ENCODE peak calls at places on chromosomes 16 and 17, in four cellular contexts. C, I, K and P are unnamed samples. For H3K4me1, the result is how much of the 10 kb centered on the place peaks cover.

GRCh38 chr17:35725917-35726608 is 5.4 kb upstream of the RASL10B start:
- DNase-seq in K (no peak), C (no peak), I (no peak), P (no peak)

GRCh38 chr17:54992797-54993639 is 24.5 kb downstream of the STXBP4 start:
- DNase-seq in K (no peak), I (no peak), C (peak), P (no peak)

GRCh38 chr16:83606486-83607030 is 201.2 kb upstream of the HSBP1 start:
- DNase-seq in C (peak), I (no peak), K (no peak), P (no peak)

GRCh38 chr16:22239131-22239805 is 33.2 kb downstream of the EEF2K start:
- DNase-seq in I (no peak), K (no peak), C (no peak), P (no peak)

GRCh38 chr17:3891626-3892094 is 1.2 kb downstream of the CAMKK1 start:
- DNase-seq in K (no peak), I (no peak), C (no peak), P (no peak)

GRCh38 chr16:3872216-3872895 is 8.2 kb downstream of the CREBBP start:
- DNase-seq in C (no peak), I (no peak), K (no peak), P (no peak)

GRCh38 chr17:34837796-34838195 is 123.5 kb downstream of the CCT6B start:
- DNase-seq in I (no peak), C (no peak), K (no peak), P (no peak)

GRCh38 chr16:67068212-67068753 is 39.3 kb downstream of the CBFB start:
- DNase-seq in K (no peak), C (no peak), I (no peak), P (no peak)

GRCh38 chr16:73713817-73714495 is 582.7 kb upstream of the PSMD7 start:
- DNase-seq in I (no peak), K (no peak), C (peak), P (no peak)

GRCh38 chr17:42422958-42423712 is at the start of gene CAVIN1:
- DNase-seq in I (peak), C (peak), K (peak), P (peak)

GRCh38 chr17:2018716-2019490 is 6.2 kb downstream of the RTN4RL1 start:
- DNase-seq in I (no peak), C (no peak), K (no peak), P (no peak)

GRCh38 chr17:6749519-6749918 is 6.3 kb upstream of the XAF1 start:
- DNase-seq in K (no peak), C (no peak), I (no peak), P (no peak)

GRCh38 chr17:5203908-5204294 is 12.2 kb upstream of the ZNF594 start:
- DNase-seq in C (no peak), K (no peak), I (no peak), P (no peak)

GRCh38 chr17:75773121-75773807 is 8.3 kb upstream of the GALK1 start:
- DNase-seq in K (no peak), C (no peak), I (no peak), P (no peak)

GRCh38 chr17:47804461-47804860 is 17.1 kb downstream of the OSBPL7 start:
- DNase-seq in C (no peak), K (peak), I (no peak), P (no peak)

GRCh38 chr17:4573682-4574081 is 10.6 kb upstream of the SMTNL2 start:
- DNase-seq in K (no peak), C (peak), I (no peak), P (no peak)

GRCh38 chr17:49442051-49442450 is 27.4 kb upstream of the PHB1 start:
- DNase-seq in C (no peak), I (no peak), K (no peak), P (no peak)

GRCh38 chr16:1745900-1746692 is 25.2 kb downstream of the NME3 start:
- DNase-seq in I (no peak), C (no peak), K (no peak), P (no peak)

GRCh38 chr17:42403150-42403549 is 14.9 kb upstream of the STAT3 start:
- DNase-seq in I (no peak), K (peak), C (no peak), P (no peak)

GRCh38 chr17:30970757-30971567 is at the start of gene RNF135:
- DNase-seq in C (peak), K (peak), I (peak), P (peak)

GRCh38 chr16:88758227-88758943 is 26.6 kb downstream of the PIEZO1 start:
- DNase-seq in C (no peak), K (no peak), I (no peak), P (no peak)

GRCh38 chr16:426115-426905 is 861 bp downstream of the RAB11FIP3 start:
- DNase-seq in I (no peak), K (no peak), C (no peak), P (peak)
- TF ChIP-seq POLR2A in I (no peak), K (no peak), C (no peak), P (no peak)

DNA sequence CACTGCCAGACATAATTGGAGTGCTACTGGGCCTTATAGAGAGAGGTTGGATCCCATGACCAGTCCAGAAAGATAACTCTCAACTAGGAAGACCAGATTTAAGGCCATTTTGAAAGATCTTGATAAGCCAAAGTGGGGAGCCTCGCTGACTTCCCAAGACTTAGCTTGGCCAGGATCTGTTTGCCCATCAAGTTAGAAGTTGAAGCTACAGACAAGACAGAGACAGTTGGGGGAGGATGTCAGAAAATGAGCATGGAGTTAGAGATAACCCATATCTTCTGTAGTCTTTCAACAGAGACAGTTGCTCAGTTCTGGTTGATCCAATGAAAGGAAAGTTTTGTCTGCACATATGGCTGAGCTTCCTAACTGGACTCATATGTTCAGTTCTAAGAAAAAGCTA is 267.4 kb downstream of the HS3ST3A1 start:
- DNase-seq in I (no peak), K (no peak), C (no peak), P (no peak)
- TF ChIP-seq EP300 in I (no peak), K (no peak), C (no peak), P (no peak)

GRCh38 chr17:78727057-78727456 is 55.0 kb downstream of the CYTH1 start:
- DNase-seq in K (no peak), C (no peak), I (no peak), P (no peak)
- H3K4me1 ChIP-seq in K (under half), C (under half), I (under half), P (under half)

DNA sequence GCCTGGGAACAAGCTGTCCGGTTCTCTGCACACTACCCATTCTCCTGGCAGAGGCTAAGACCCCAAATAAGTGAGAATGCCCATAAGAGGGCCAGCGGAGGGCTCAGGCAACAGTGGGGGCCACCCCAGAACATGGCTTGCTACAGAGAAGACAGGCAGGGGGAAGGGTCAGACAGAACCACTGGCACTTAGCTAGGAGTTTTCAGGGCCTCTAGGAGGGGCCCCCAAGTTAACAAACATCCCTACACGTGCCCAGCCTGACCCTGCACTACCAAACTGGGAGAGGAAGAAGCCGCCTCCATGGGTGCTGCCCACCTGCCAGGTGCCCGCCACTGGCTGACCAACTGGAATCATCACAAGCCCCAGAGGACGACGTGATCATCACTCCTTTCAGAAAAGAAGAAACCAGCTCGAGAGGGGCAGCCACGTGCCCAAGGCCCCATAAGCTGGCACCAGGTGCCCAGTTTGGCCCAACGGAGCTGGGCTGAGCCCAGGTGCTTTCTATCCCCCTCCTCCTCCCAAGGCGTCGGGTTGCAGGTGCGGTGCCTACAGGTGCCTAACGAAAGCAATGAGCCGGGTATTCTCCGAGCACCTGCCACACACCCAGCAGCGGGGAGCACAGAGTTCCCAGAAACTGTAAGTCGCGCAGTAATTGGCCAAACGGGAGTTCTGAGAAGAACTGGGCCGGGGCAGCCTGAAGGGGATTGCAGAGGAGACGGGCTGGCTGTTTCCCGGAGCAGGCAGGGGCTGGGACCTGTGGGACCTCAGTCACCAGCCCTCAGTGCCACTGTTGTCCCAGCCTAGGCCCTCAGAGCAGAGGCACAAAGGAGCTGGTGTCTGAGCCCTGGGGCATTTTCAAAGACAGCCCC is 13.2 kb downstream of the RPH3AL start:
- DNase-seq in I (no peak), C (no peak), K (peak), P (no peak)
- TF ChIP-seq POLR2A in I (no peak), C (no peak), K (no peak), P (no peak)

DNA sequence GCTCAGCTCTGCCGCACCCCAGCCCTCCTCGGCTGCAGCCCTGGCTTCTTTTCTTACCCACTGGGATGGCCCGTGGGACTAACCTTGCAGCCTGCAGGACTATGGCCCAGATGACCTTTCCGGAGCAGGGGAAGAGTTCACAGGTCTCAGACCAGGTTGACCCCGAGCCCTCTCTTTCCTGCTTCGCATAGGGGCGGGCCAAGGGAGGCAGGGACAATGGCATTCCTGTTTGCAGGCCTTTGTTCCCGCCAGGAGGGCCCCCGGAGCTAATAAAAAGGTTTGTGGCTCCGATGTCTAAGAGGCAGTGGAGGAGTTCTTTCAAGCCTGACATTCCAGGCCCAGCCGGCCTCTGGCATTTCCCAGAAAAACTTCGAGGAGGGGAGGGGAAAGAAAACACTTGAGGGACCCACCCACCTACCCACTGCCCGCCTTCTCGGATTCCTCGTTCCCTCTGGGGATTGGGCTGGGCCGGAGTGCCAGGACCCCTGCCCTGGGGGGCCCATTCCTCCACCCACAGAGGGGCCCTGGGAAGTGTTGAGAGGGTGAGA is 5.8 kb upstream of the SOCS3 start:
- DNase-seq in K (no peak), C (no peak), I (no peak), P (peak)
- TF ChIP-seq EP300 in K (no peak), C (no peak), I (no peak), P (no peak)